ENCODE peak calls at places on chromosomes 3 and 15, in ten cellular contexts. M is lower leg skin, Y is left kidney, Z is ovary, B is posterior cingulate gyrus, E is left ventricle myocardium inferior, V is AML-193, S is nephron progenitor cell, T is NCI-H345, G is fibroblast of lung. L is an unnamed sample.

GRCh38 chr15:25469377-25469776 is 30.6 kb upstream of the UBE3A start:
- DNase-seq in M (no peak), V (no peak), G (no peak), Y (no peak), Z (no peak), T (no peak), B (no peak), S (no peak), E (no peak), L (peak)

GRCh38 chr3:124887177-124887995 is at the start of gene ITGB5:
- DNase-seq in V (no peak), T (no peak), B (peak), Z (peak), Y (peak), G (peak), S (peak), E (peak), M (peak), L (peak)

GRCh38 chr15:82850242-82850591 is 40.8 kb downstream of the WHAMM start:
- DNase-seq in Z (no peak), Y (peak), V (no peak), G (no peak), B (no peak), S (peak), E (no peak), T (no peak), M (no peak), L (no peak)

GRCh38 chr15:101324513-101325177 is 29.6 kb upstream of the SNRPA1 start:
- DNase-seq in M (no peak), S (no peak), T (no peak), Z (no peak), Y (no peak), B (no peak), V (no peak), E (no peak), G (no peak), L (no peak)

GRCh38 chr3:17369973-17370372 is 372.5 kb downstream of the TBC1D5 start:
- DNase-seq in E (no peak), S (no peak), B (no peak), V (no peak), Y (no peak), M (no peak), Z (no peak), T (no peak), G (no peak), L (no peak)

GRCh38 chr15:61157933-61158332 is 71.2 kb downstream of the RORA start:
- DNase-seq in S (no peak), M (peak), G (peak), V (no peak), B (no peak), Y (peak), Z (no peak), T (no peak), E (peak), L (no peak)

GRCh38 chr15:78969687-78970349 is 25.0 kb upstream of the CTSH start:
- DNase-seq in S (no peak), E (no peak), Z (no peak), M (no peak), B (no peak), Y (no peak), T (no peak), G (no peak), V (no peak), L (no peak)

GRCh38 chr15:77126927-77127326 is 56.0 kb upstream of the TSPAN3 start:
- DNase-seq in Y (no peak), B (no peak), T (no peak), E (no peak), M (no peak), Z (no peak), S (no peak), V (no peak), G (no peak), L (no peak)

GRCh38 chr15:96102631-96103030 is 227.9 kb upstream of the NR2F2 start:
- DNase-seq in M (no peak), E (no peak), B (no peak), Z (no peak), Y (no peak), S (no peak), V (no peak), G (no peak), T (no peak), L (no peak)

GRCh38 chr3:10508235-10508618 is 2.8 kb upstream of the ATP2B2 start:
- DNase-seq in S (no peak), Z (no peak), T (no peak), Y (no peak), V (no peak), G (no peak), E (no peak), M (no peak), B (no peak), L (no peak)

GRCh38 chr15:58506064-58506490 is 74.3 kb downstream of the LIPC start:
- DNase-seq in S (no peak), V (no peak), Y (no peak), G (no peak), B (no peak), E (no peak), M (no peak), T (no peak), Z (no peak), L (no peak)

GRCh38 chr3:114212646-114213045 is 24.7 kb downstream of the ZNF80 start:
- DNase-seq in G (no peak), Y (no peak), Z (no peak), B (no peak), S (no peak), V (no peak), T (no peak), E (no peak), M (no peak), L (no peak)

GRCh38 chr3:52162250-52162872 is 8.1 kb upstream of the POC1A start:
- DNase-seq in Y (no peak), T (no peak), G (no peak), M (no peak), E (no peak), B (no peak), S (no peak), Z (no peak), V (no peak), L (no peak)

GRCh38 chr3:9302425-9303181 is 53.2 kb upstream of the SRGAP3 start:
- DNase-seq in B (peak), M (peak), G (peak), Z (peak), V (peak), S (peak), T (peak), E (peak), Y (peak), L (peak)

GRCh38 chr3:71355862-71356261 is 227.7 kb downstream of the FOXP1 start:
- DNase-seq in Y (no peak), M (no peak), G (no peak), B (no peak), S (no peak), T (no peak), E (no peak), Z (no peak), V (no peak), L (no peak)

GRCh38 chr3:14602804-14603644 is 48.5 kb upstream of the CCDC174 start:
- DNase-seq in Y (peak), B (no peak), V (no peak), M (no peak), T (no peak), Z (no peak), S (peak), G (no peak), E (no peak), L (no peak)

GRCh38 chr3:175940881-175941280 is 1081.7 kb downstream of the NAALADL2 start:
- DNase-seq in G (no peak), Y (no peak), Z (no peak), S (no peak), M (no peak), V (no peak), E (no peak), B (no peak), T (no peak), L (no peak)

GRCh38 chr15:75073197-75073596 is 49.8 kb downstream of the PPCDC start:
- DNase-seq in V (no peak), E (no peak), S (no peak), B (no peak), M (no peak), Z (no peak), G (no peak), Y (no peak), T (no peak), L (no peak)

GRCh38 chr15:40793216-40793989 is 13.5 kb upstream of the ZFYVE19 start:
- DNase-seq in V (no peak), S (no peak), Y (no peak), Z (no peak), T (peak), E (no peak), M (no peak), G (peak), B (no peak), L (peak)

GRCh38 chr15:77025471-77025901 is 30.6 kb downstream of the PSTPIP1 start:
- DNase-seq in B (no peak), V (no peak), M (no peak), E (no peak), T (no peak), G (no peak), Y (no peak), Z (peak), S (no peak), L (no peak)

GRCh38 chr3:101167341-101167740 is 153.0 kb downstream of the IMPG2 start:
- DNase-seq in Z (no peak), B (no peak), Y (no peak), M (no peak), G (no peak), E (no peak), S (no peak), V (no peak), T (no peak), L (no peak)

GRCh38 chr3:50095352-50095998 is 6.8 kb downstream of the RBM5 start:
- DNase-seq in M (no peak), E (no peak), Z (no peak), Y (no peak), V (no peak), B (no peak), G (no peak), T (no peak), S (no peak), L (no peak)

GRCh38 chr15:90665288-90666134 is 51.6 kb upstream of the BLM start:
- DNase-seq in G (peak), V (peak), Y (peak), E (peak), S (no peak), M (peak), T (no peak), Z (peak), B (peak), L (no peak)

GRCh38 chr3:38725726-38726410 is 76.4 kb upstream of the SCN5A start:
- DNase-seq in S (no peak), M (no peak), B (no peak), G (peak), E (peak), V (no peak), T (peak), Z (no peak), Y (no peak), L (no peak)

GRCh38 chr3:129063841-129064482 is 3.4 kb downstream of the GP9 start:
- DNase-seq in V (no peak), Z (no peak), S (no peak), T (no peak), B (no peak), E (no peak), Y (no peak), G (no peak), M (no peak), L (peak)

GRCh38 chr3:170811515-170811914 is 58.5 kb downstream of the RPL22L1 start:
- DNase-seq in M (peak), S (no peak), B (no peak), G (peak), E (no peak), T (no peak), Z (no peak), V (no peak), Y (no peak), L (no peak)

GRCh38 chr3:52119826-52120225 is 34.4 kb downstream of the POC1A start:
- DNase-seq in Y (no peak), B (no peak), E (no peak), T (no peak), S (no peak), V (no peak), Z (no peak), M (no peak), G (no peak), L (no peak)

GRCh38 chr3:69602112-69602511 is 137.2 kb upstream of the MITF start:
- DNase-seq in G (no peak), M (no peak), V (no peak), E (no peak), T (no peak), Y (no peak), Z (no peak), S (no peak), B (no peak), L (no peak)

GRCh38 chr15:50119063-50119700 is at the start of gene ATP8B4:
- DNase-seq in Y (no peak), E (no peak), G (no peak), Z (no peak), V (peak), S (no peak), M (no peak), B (no peak), T (no peak), L (no peak)

GRCh38 chr3:125115640-125116039 is 59.8 kb upstream of the HEG1 start:
- DNase-seq in T (no peak), E (peak), S (no peak), Y (peak), G (peak), V (no peak), B (no peak), Z (peak), M (no peak), L (no peak)

GRCh38 chr15:75606711-75607684 is 18.5 kb downstream of the SNUPN start:
- DNase-seq in Z (no peak), V (no peak), E (no peak), S (no peak), Y (no peak), M (no peak), T (no peak), G (no peak), B (no peak), L (no peak)

GRCh38 chr15:65303687-65304392 is 637 bp upstream of the RNU5B-1 start:
- DNase-seq in Y (peak), M (peak), E (peak), B (no peak), G (peak), S (peak), T (peak), V (no peak), Z (peak), L (no peak)

GRCh38 chr3:62954579-62954978 is 79.4 kb upstream of the CADPS start:
- DNase-seq in T (no peak), B (no peak), V (no peak), M (no peak), Z (no peak), G (no peak), S (no peak), E (no peak), Y (peak), L (no peak)

GRCh38 chr3:99344216-99344615 is 294.2 kb upstream of the COL8A1 start:
- DNase-seq in V (no peak), G (no peak), Z (no peak), B (no peak), Y (no peak), E (no peak), T (no peak), S (no peak), M (no peak), L (no peak)

GRCh38 chr15:70863450-70864218 is 9.7 kb upstream of the LARP6 start:
- DNase-seq in E (no peak), S (no peak), T (no peak), B (no peak), M (no peak), Z (no peak), G (peak), V (no peak), Y (no peak), L (no peak)

GRCh38 chr15:40769310-40770146 is at the start of gene C15orf62:
- DNase-seq in Z (peak), S (no peak), T (peak), Y (peak), E (no peak), B (no peak), M (peak), G (peak), V (no peak), L (peak)

L was measured in NCI-H2029.